ENCODE peak calls at places on chromosome 21, in six cellular contexts. One of them, this sample, is unnamed.

GRCh38 chr21:42063206-42063577 is 7.9 kb upstream of the UMODL1 start:
- DNase-seq in activated T-cell treated with anti-CD3 and anti-CD28 coated beads for 1 hour: peak; percentile 8
- DNase-seq in CD4-positive, CD25-positive, alpha-beta regulatory T cell: peak; percentile 50
- DNase-seq in GM18507: no peak
- DNase-seq in body of pancreas: no peak
- DNase-seq in uterus: no peak
- DNase-seq in this sample: no peak

GRCh38 chr21:42980959-42981523 is 6.7 kb downstream of the PKNOX1 start:
- DNase-seq in activated T-cell treated with anti-CD3 and anti-CD28 coated beads for 1 hour: no peak
- DNase-seq in CD4-positive, CD25-positive, alpha-beta regulatory T cell: no peak
- DNase-seq in GM18507: no peak
- DNase-seq in body of pancreas: no peak
- DNase-seq in uterus: no peak
- DNase-seq in this sample: no peak

GRCh38 chr21:43731476-43731875 is 12.5 kb downstream of the PDXK start:
- DNase-seq in activated T-cell treated with anti-CD3 and anti-CD28 coated beads for 1 hour: no peak
- DNase-seq in CD4-positive, CD25-positive, alpha-beta regulatory T cell: no peak
- DNase-seq in GM18507: no peak
- DNase-seq in body of pancreas: no peak
- DNase-seq in uterus: no peak
- DNase-seq in this sample: no peak

GRCh38 chr21:14080764-14081096 is 130.0 kb downstream of the LIPI start:
- DNase-seq in activated T-cell treated with anti-CD3 and anti-CD28 coated beads for 1 hour: no peak
- DNase-seq in CD4-positive, CD25-positive, alpha-beta regulatory T cell: no peak
- DNase-seq in GM18507: no peak
- DNase-seq in body of pancreas: no peak
- DNase-seq in uterus: no peak
- DNase-seq in this sample: no peak

GRCh38 chr21:34997295-34997694 is 51.8 kb downstream of the RUNX1 start:
- DNase-seq in activated T-cell treated with anti-CD3 and anti-CD28 coated beads for 1 hour: no peak
- DNase-seq in CD4-positive, CD25-positive, alpha-beta regulatory T cell: no peak
- DNase-seq in GM18507: no peak
- DNase-seq in body of pancreas: no peak
- DNase-seq in uterus: no peak
- DNase-seq in this sample: no peak

GRCh38 chr21:43929217-43929971 is 64.4 kb downstream of the AGPAT3 start:
- DNase-seq in activated T-cell treated with anti-CD3 and anti-CD28 coated beads for 1 hour: no peak
- DNase-seq in CD4-positive, CD25-positive, alpha-beta regulatory T cell: no peak
- DNase-seq in GM18507: no peak
- DNase-seq in body of pancreas: no peak
- DNase-seq in uterus: no peak
- DNase-seq in this sample: no peak

GRCh38 chr21:46003575-46004007 is 22.0 kb downstream of the COL6A1 start:
- DNase-seq in activated T-cell treated with anti-CD3 and anti-CD28 coated beads for 1 hour: no peak
- DNase-seq in CD4-positive, CD25-positive, alpha-beta regulatory T cell: no peak
- DNase-seq in GM18507: no peak
- DNase-seq in body of pancreas: peak; percentile 5
- DNase-seq in uterus: no peak
- DNase-seq in this sample: peak; percentile 43

GRCh38 chr21:37266515-37267221 is 466 bp downstream of the VPS26C start:
- DNase-seq in activated T-cell treated with anti-CD3 and anti-CD28 coated beads for 1 hour: no peak
- DNase-seq in CD4-positive, CD25-positive, alpha-beta regulatory T cell: no peak
- DNase-seq in GM18507: no peak
- DNase-seq in body of pancreas: no peak
- DNase-seq in uterus: no peak
- DNase-seq in this sample: no peak

GRCh38 chr21:18522181-18522771 is 118.7 kb upstream of the TMPRSS15 start:
- DNase-seq in activated T-cell treated with anti-CD3 and anti-CD28 coated beads for 1 hour: no peak
- DNase-seq in CD4-positive, CD25-positive, alpha-beta regulatory T cell: no peak
- DNase-seq in GM18507: no peak
- DNase-seq in body of pancreas: no peak
- DNase-seq in uterus: no peak
- DNase-seq in this sample: no peak

GRCh38 chr21:46020581-46020980 is 39.0 kb downstream of the COL6A1 start:
- DNase-seq in activated T-cell treated with anti-CD3 and anti-CD28 coated beads for 1 hour: no peak
- DNase-seq in CD4-positive, CD25-positive, alpha-beta regulatory T cell: no peak
- DNase-seq in GM18507: no peak
- DNase-seq in body of pancreas: no peak
- DNase-seq in uterus: no peak
- DNase-seq in this sample: no peak

GRCh38 chr21:36207577-36208320 is 51.1 kb downstream of the DOP1B start:
- DNase-seq in activated T-cell treated with anti-CD3 and anti-CD28 coated beads for 1 hour: no peak
- DNase-seq in CD4-positive, CD25-positive, alpha-beta regulatory T cell: no peak
- DNase-seq in GM18507: no peak
- DNase-seq in body of pancreas: no peak
- DNase-seq in uterus: no peak
- DNase-seq in this sample: no peak

GRCh38 chr21:16773206-16773605 is 739.6 kb upstream of the CXADR start:
- DNase-seq in activated T-cell treated with anti-CD3 and anti-CD28 coated beads for 1 hour: no peak
- DNase-seq in CD4-positive, CD25-positive, alpha-beta regulatory T cell: no peak
- DNase-seq in GM18507: no peak
- DNase-seq in body of pancreas: no peak
- DNase-seq in uterus: no peak
- DNase-seq in this sample: no peak

GRCh38 chr21:42830456-42831455 is 48.6 kb downstream of the WDR4 start:
- DNase-seq in activated T-cell treated with anti-CD3 and anti-CD28 coated beads for 1 hour: no peak
- DNase-seq in CD4-positive, CD25-positive, alpha-beta regulatory T cell: peak; percentile 48
- DNase-seq in GM18507: no peak
- DNase-seq in body of pancreas: no peak
- DNase-seq in uterus: no peak
- DNase-seq in this sample: no peak

GRCh38 chr21:46081862-46082637 is 15.9 kb upstream of the COL6A2 start:
- DNase-seq in activated T-cell treated with anti-CD3 and anti-CD28 coated beads for 1 hour: no peak
- DNase-seq in CD4-positive, CD25-positive, alpha-beta regulatory T cell: no peak
- DNase-seq in GM18507: no peak
- DNase-seq in body of pancreas: peak; percentile 8
- DNase-seq in uterus: no peak
- DNase-seq in this sample: no peak

GRCh38 chr21:34640858-34641257 is 25.9 kb upstream of the RCAN1 start:
- DNase-seq in activated T-cell treated with anti-CD3 and anti-CD28 coated beads for 1 hour: no peak
- DNase-seq in CD4-positive, CD25-positive, alpha-beta regulatory T cell: no peak
- DNase-seq in GM18507: no peak
- DNase-seq in body of pancreas: no peak
- DNase-seq in uterus: no peak
- DNase-seq in this sample: peak; percentile 39

GRCh38 chr21:44294391-44295162 is 5.3 kb upstream of the PFKL start:
- DNase-seq in activated T-cell treated with anti-CD3 and anti-CD28 coated beads for 1 hour: no peak
- DNase-seq in CD4-positive, CD25-positive, alpha-beta regulatory T cell: no peak
- DNase-seq in GM18507: no peak
- DNase-seq in body of pancreas: no peak
- DNase-seq in uterus: peak; percentile 78
- DNase-seq in this sample: peak; percentile 69

GRCh38 chr21:35730325-35730724 is 330.0 kb downstream of the SETD4 start:
- DNase-seq in activated T-cell treated with anti-CD3 and anti-CD28 coated beads for 1 hour: no peak
- DNase-seq in CD4-positive, CD25-positive, alpha-beta regulatory T cell: no peak
- DNase-seq in GM18507: no peak
- DNase-seq in body of pancreas: no peak
- DNase-seq in uterus: no peak
- DNase-seq in this sample: no peak

GRCh38 chr21:45590246-45590725 is 48.0 kb upstream of the SLC19A1 start:
- DNase-seq in activated T-cell treated with anti-CD3 and anti-CD28 coated beads for 1 hour: peak; percentile 73
- DNase-seq in CD4-positive, CD25-positive, alpha-beta regulatory T cell: peak; percentile 74
- DNase-seq in GM18507: peak; percentile 74
- DNase-seq in body of pancreas: peak; percentile 78
- DNase-seq in uterus: peak; percentile 47
- DNase-seq in this sample: no peak

GRCh38 chr21:36691539-36692124 is 7.3 kb upstream of the SIM2 start:
- DNase-seq in activated T-cell treated with anti-CD3 and anti-CD28 coated beads for 1 hour: no peak
- DNase-seq in CD4-positive, CD25-positive, alpha-beta regulatory T cell: no peak
- DNase-seq in GM18507: no peak
- DNase-seq in body of pancreas: no peak
- DNase-seq in uterus: no peak
- DNase-seq in this sample: no peak

GRCh38 chr21:35268261-35268660 is 219.2 kb upstream of the RUNX1 start:
- DNase-seq in activated T-cell treated with anti-CD3 and anti-CD28 coated beads for 1 hour: no peak
- DNase-seq in CD4-positive, CD25-positive, alpha-beta regulatory T cell: no peak
- DNase-seq in GM18507: no peak
- DNase-seq in body of pancreas: no peak
- DNase-seq in uterus: no peak
- DNase-seq in this sample: no peak

GRCh38 chr21:25983745-25984144 is 186.8 kb downstream of the APP start:
- DNase-seq in activated T-cell treated with anti-CD3 and anti-CD28 coated beads for 1 hour: no peak
- DNase-seq in CD4-positive, CD25-positive, alpha-beta regulatory T cell: no peak
- DNase-seq in GM18507: no peak
- DNase-seq in body of pancreas: no peak
- DNase-seq in uterus: no peak
- DNase-seq in this sample: no peak

GRCh38 chr21:41593784-41594138 is 85.8 kb upstream of the TMPRSS2 start:
- DNase-seq in activated T-cell treated with anti-CD3 and anti-CD28 coated beads for 1 hour: no peak
- DNase-seq in CD4-positive, CD25-positive, alpha-beta regulatory T cell: no peak
- DNase-seq in GM18507: no peak
- DNase-seq in body of pancreas: peak; percentile 58
- DNase-seq in uterus: no peak
- DNase-seq in this sample: no peak

GRCh38 chr21:23968722-23969647 is 1638.3 kb downstream of the MRPL39 start:
- DNase-seq in activated T-cell treated with anti-CD3 and anti-CD28 coated beads for 1 hour: peak; percentile 37
- DNase-seq in CD4-positive, CD25-positive, alpha-beta regulatory T cell: peak; percentile 82
- DNase-seq in GM18507: no peak
- DNase-seq in body of pancreas: peak; percentile 50
- DNase-seq in uterus: no peak
- DNase-seq in this sample: peak; percentile 50

GRCh38 chr21:38933731-38934130 is 128.0 kb downstream of the ETS2 start:
- DNase-seq in activated T-cell treated with anti-CD3 and anti-CD28 coated beads for 1 hour: no peak
- DNase-seq in CD4-positive, CD25-positive, alpha-beta regulatory T cell: no peak
- DNase-seq in GM18507: no peak
- DNase-seq in body of pancreas: no peak
- DNase-seq in uterus: no peak
- DNase-seq in this sample: no peak

GRCh38 chr21:42731264-42732032 is 78.0 kb downstream of the PDE9A start:
- DNase-seq in activated T-cell treated with anti-CD3 and anti-CD28 coated beads for 1 hour: no peak
- DNase-seq in CD4-positive, CD25-positive, alpha-beta regulatory T cell: no peak
- DNase-seq in GM18507: no peak
- DNase-seq in body of pancreas: no peak
- DNase-seq in uterus: no peak
- DNase-seq in this sample: peak; percentile 83

GRCh38 chr21:45834026-45834715 is 147.4 kb upstream of the COL6A1 start:
- DNase-seq in activated T-cell treated with anti-CD3 and anti-CD28 coated beads for 1 hour: no peak
- DNase-seq in CD4-positive, CD25-positive, alpha-beta regulatory T cell: no peak
- DNase-seq in GM18507: no peak
- DNase-seq in body of pancreas: no peak
- DNase-seq in uterus: no peak
- DNase-seq in this sample: no peak

GRCh38 chr21:37119421-37120218 is 46.6 kb downstream of the TTC3 start:
- DNase-seq in activated T-cell treated with anti-CD3 and anti-CD28 coated beads for 1 hour: no peak
- DNase-seq in CD4-positive, CD25-positive, alpha-beta regulatory T cell: no peak
- DNase-seq in GM18507: no peak
- DNase-seq in body of pancreas: no peak
- DNase-seq in uterus: no peak
- DNase-seq in this sample: no peak

GRCh38 chr21:26096494-26096893 is 74.1 kb downstream of the APP start:
- DNase-seq in activated T-cell treated with anti-CD3 and anti-CD28 coated beads for 1 hour: no peak
- DNase-seq in CD4-positive, CD25-positive, alpha-beta regulatory T cell: no peak
- DNase-seq in GM18507: no peak
- DNase-seq in body of pancreas: no peak
- DNase-seq in uterus: no peak
- DNase-seq in this sample: no peak

GRCh38 chr21:45845790-45846130 is 135.8 kb upstream of the COL6A1 start:
- DNase-seq in activated T-cell treated with anti-CD3 and anti-CD28 coated beads for 1 hour: no peak
- DNase-seq in CD4-positive, CD25-positive, alpha-beta regulatory T cell: no peak
- DNase-seq in GM18507: no peak
- DNase-seq in body of pancreas: no peak
- DNase-seq in uterus: no peak
- DNase-seq in this sample: no peak

GRCh38 chr21:37917612-37918011 is 1.4 kb upstream of the KCNJ6 start:
- DNase-seq in activated T-cell treated with anti-CD3 and anti-CD28 coated beads for 1 hour: no peak
- DNase-seq in CD4-positive, CD25-positive, alpha-beta regulatory T cell: no peak
- DNase-seq in GM18507: no peak
- DNase-seq in body of pancreas: no peak
- DNase-seq in uterus: no peak
- DNase-seq in this sample: no peak

GRCh38 chr21:14358775-14359174 is 24.2 kb downstream of the HSPA13 start:
- DNase-seq in activated T-cell treated with anti-CD3 and anti-CD28 coated beads for 1 hour: no peak
- DNase-seq in CD4-positive, CD25-positive, alpha-beta regulatory T cell: no peak
- DNase-seq in GM18507: no peak
- DNase-seq in body of pancreas: no peak
- DNase-seq in uterus: no peak
- DNase-seq in this sample: no peak